ENCODE peak calls at places on chromosomes 6 and 20, in eight cellular contexts. One of them, this sample, is unnamed.
A peak's percentile ranks its signal among the peaks of the same experiment; 100 is the strongest.

GRCh38 chr6:155448823-155449789 is 6.5 kb downstream of the NOX3 start:
- DNase-seq in stimulated activated CD4-positive, alpha-beta T cell treated with anti-CD3 and anti-CD28 coated beads, Interleukin-15, amount 100 ng/mL, for 1 hour: no peak
- DNase-seq in NCI-H82: no peak
- DNase-seq in NCI-H2107: no peak
- DNase-seq in HS-5: no peak
- DNase-seq in EH: peak; percentile 7
- DNase-seq in endothelial cell: peak; percentile 15
- DNase-seq in DMS79: peak; percentile 51
- DNase-seq in this sample: peak; percentile 24

GRCh38 chr20:60299951-60300350 is 341.7 kb downstream of the CDH26 start:
- DNase-seq in HS-5: no peak
- DNase-seq in NCI-H2107: no peak
- DNase-seq in EH: no peak
- DNase-seq in NCI-H82: no peak
- DNase-seq in DMS79: no peak
- DNase-seq in endothelial cell: no peak
- DNase-seq in stimulated activated CD4-positive, alpha-beta T cell treated with anti-CD3 and anti-CD28 coated beads, Interleukin-15, amount 100 ng/mL, for 1 hour: no peak
- DNase-seq in this sample: no peak

GRCh38 chr20:51029963-51030930 is 7.3 kb upstream of the KCNG1 start:
- DNase-seq in DMS79: no peak
- DNase-seq in NCI-H82: no peak
- DNase-seq in HS-5: no peak
- DNase-seq in stimulated activated CD4-positive, alpha-beta T cell treated with anti-CD3 and anti-CD28 coated beads, Interleukin-15, amount 100 ng/mL, for 1 hour: no peak
- DNase-seq in endothelial cell: no peak
- DNase-seq in EH: no peak
- DNase-seq in NCI-H2107: no peak
- DNase-seq in this sample: no peak

GRCh38 chr6:113630738-113631535 is 226.2 kb upstream of the MARCKS start:
- DNase-seq in NCI-H82: no peak
- DNase-seq in NCI-H2107: no peak
- DNase-seq in DMS79: no peak
- DNase-seq in EH: peak; percentile 76
- DNase-seq in endothelial cell: no peak
- DNase-seq in stimulated activated CD4-positive, alpha-beta T cell treated with anti-CD3 and anti-CD28 coated beads, Interleukin-15, amount 100 ng/mL, for 1 hour: no peak
- DNase-seq in HS-5: no peak
- DNase-seq in this sample: peak; percentile 36

GRCh38 chr6:149060985-149061760 is 256.3 kb upstream of the TAB2 start:
- DNase-seq in DMS79: peak; percentile 59
- DNase-seq in stimulated activated CD4-positive, alpha-beta T cell treated with anti-CD3 and anti-CD28 coated beads, Interleukin-15, amount 100 ng/mL, for 1 hour: no peak
- DNase-seq in NCI-H2107: no peak
- DNase-seq in endothelial cell: no peak
- DNase-seq in NCI-H82: peak; percentile 10
- DNase-seq in EH: peak; percentile 53
- DNase-seq in HS-5: no peak
- DNase-seq in this sample: peak; percentile 96

GRCh38 chr20:8860011-8860495 is 208.8 kb upstream of the PLCB4 start:
- DNase-seq in DMS79: no peak
- DNase-seq in stimulated activated CD4-positive, alpha-beta T cell treated with anti-CD3 and anti-CD28 coated beads, Interleukin-15, amount 100 ng/mL, for 1 hour: no peak
- DNase-seq in EH: peak; percentile 87
- DNase-seq in NCI-H2107: no peak
- DNase-seq in HS-5: peak; percentile 91
- DNase-seq in NCI-H82: no peak
- DNase-seq in endothelial cell: no peak
- DNase-seq in this sample: no peak

GRCh38 chr6:158970640-158971291 is 29.2 kb downstream of the RSPH3 start:
- DNase-seq in stimulated activated CD4-positive, alpha-beta T cell treated with anti-CD3 and anti-CD28 coated beads, Interleukin-15, amount 100 ng/mL, for 1 hour: no peak
- DNase-seq in HS-5: no peak
- DNase-seq in endothelial cell: no peak
- DNase-seq in EH: no peak
- DNase-seq in NCI-H82: peak; percentile 31
- DNase-seq in NCI-H2107: no peak
- DNase-seq in DMS79: no peak
- DNase-seq in this sample: no peak

GRCh38 chr20:51480507-51481270 is 61.8 kb downstream of the NFATC2 start:
- DNase-seq in HS-5: no peak
- DNase-seq in EH: no peak
- DNase-seq in stimulated activated CD4-positive, alpha-beta T cell treated with anti-CD3 and anti-CD28 coated beads, Interleukin-15, amount 100 ng/mL, for 1 hour: no peak
- DNase-seq in NCI-H82: no peak
- DNase-seq in NCI-H2107: no peak
- DNase-seq in endothelial cell: no peak
- DNase-seq in DMS79: no peak
- DNase-seq in this sample: no peak

GRCh38 chr6:17120019-17120418 is 18.2 kb downstream of the STMND1 start:
- DNase-seq in DMS79: no peak
- DNase-seq in stimulated activated CD4-positive, alpha-beta T cell treated with anti-CD3 and anti-CD28 coated beads, Interleukin-15, amount 100 ng/mL, for 1 hour: no peak
- DNase-seq in NCI-H2107: no peak
- DNase-seq in NCI-H82: no peak
- DNase-seq in endothelial cell: no peak
- DNase-seq in EH: no peak
- DNase-seq in HS-5: no peak
- DNase-seq in this sample: no peak

GRCh38 chr6:120200853-120201252 is 851.3 kb upstream of the MAN1A1 start:
- DNase-seq in DMS79: no peak
- DNase-seq in NCI-H2107: no peak
- DNase-seq in endothelial cell: no peak
- DNase-seq in EH: no peak
- DNase-seq in NCI-H82: no peak
- DNase-seq in HS-5: no peak
- DNase-seq in stimulated activated CD4-positive, alpha-beta T cell treated with anti-CD3 and anti-CD28 coated beads, Interleukin-15, amount 100 ng/mL, for 1 hour: no peak
- DNase-seq in this sample: no peak

GRCh38 chr6:131281471-131282270 is 146.4 kb downstream of the AKAP7 start:
- DNase-seq in EH: no peak
- DNase-seq in NCI-H2107: no peak
- DNase-seq in endothelial cell: peak; percentile 60
- DNase-seq in NCI-H82: no peak
- DNase-seq in DMS79: no peak
- DNase-seq in HS-5: no peak
- DNase-seq in stimulated activated CD4-positive, alpha-beta T cell treated with anti-CD3 and anti-CD28 coated beads, Interleukin-15, amount 100 ng/mL, for 1 hour: peak; percentile 22
- DNase-seq in this sample: no peak

GRCh38 chr20:57210054-57210910 is 56.2 kb downstream of the BMP7 start:
- DNase-seq in NCI-H2107: no peak
- DNase-seq in HS-5: no peak
- DNase-seq in stimulated activated CD4-positive, alpha-beta T cell treated with anti-CD3 and anti-CD28 coated beads, Interleukin-15, amount 100 ng/mL, for 1 hour: no peak
- DNase-seq in DMS79: no peak
- DNase-seq in endothelial cell: no peak
- DNase-seq in EH: no peak
- DNase-seq in NCI-H82: no peak
- DNase-seq in this sample: no peak

GRCh38 chr20:47809561-47809960 is 24.3 kb upstream of the SULF2 start:
- DNase-seq in stimulated activated CD4-positive, alpha-beta T cell treated with anti-CD3 and anti-CD28 coated beads, Interleukin-15, amount 100 ng/mL, for 1 hour: no peak
- DNase-seq in DMS79: no peak
- DNase-seq in HS-5: no peak
- DNase-seq in NCI-H82: no peak
- DNase-seq in endothelial cell: no peak
- DNase-seq in NCI-H2107: no peak
- DNase-seq in EH: peak; percentile 17
- DNase-seq in this sample: no peak

GRCh38 chr6:35415065-35415880 is 36.9 kb upstream of the FANCE start:
- DNase-seq in DMS79: peak; percentile 88
- DNase-seq in NCI-H82: peak; percentile 83
- DNase-seq in HS-5: no peak
- DNase-seq in stimulated activated CD4-positive, alpha-beta T cell treated with anti-CD3 and anti-CD28 coated beads, Interleukin-15, amount 100 ng/mL, for 1 hour: no peak
- DNase-seq in NCI-H2107: peak; percentile 35
- DNase-seq in EH: peak; percentile 91
- DNase-seq in endothelial cell: peak; percentile 46
- DNase-seq in this sample: peak; percentile 90

GRCh38 chr20:63699466-63700198 is 3.2 kb downstream of the TNFRSF6B start:
- DNase-seq in NCI-H2107: no peak
- DNase-seq in EH: no peak
- DNase-seq in DMS79: no peak
- DNase-seq in endothelial cell: no peak
- DNase-seq in HS-5: no peak
- DNase-seq in NCI-H82: no peak
- DNase-seq in stimulated activated CD4-positive, alpha-beta T cell treated with anti-CD3 and anti-CD28 coated beads, Interleukin-15, amount 100 ng/mL, for 1 hour: no peak
- DNase-seq in this sample: no peak

GRCh38 chr6:48973486-48973885 is 489.6 kb downstream of the MMUT start:
- DNase-seq in NCI-H2107: no peak
- DNase-seq in EH: no peak
- DNase-seq in stimulated activated CD4-positive, alpha-beta T cell treated with anti-CD3 and anti-CD28 coated beads, Interleukin-15, amount 100 ng/mL, for 1 hour: no peak
- DNase-seq in NCI-H82: no peak
- DNase-seq in HS-5: no peak
- DNase-seq in endothelial cell: no peak
- DNase-seq in DMS79: no peak
- DNase-seq in this sample: no peak

GRCh38 chr20:13401596-13401995 is 180.5 kb downstream of the ISM1 start:
- DNase-seq in stimulated activated CD4-positive, alpha-beta T cell treated with anti-CD3 and anti-CD28 coated beads, Interleukin-15, amount 100 ng/mL, for 1 hour: no peak
- DNase-seq in EH: peak; percentile 61
- DNase-seq in endothelial cell: no peak
- DNase-seq in NCI-H2107: no peak
- DNase-seq in HS-5: no peak
- DNase-seq in DMS79: no peak
- DNase-seq in NCI-H82: no peak
- DNase-seq in this sample: no peak

GRCh38 chr6:81263531-81264168 is 488.8 kb downstream of the TENT5A start:
- DNase-seq in NCI-H2107: no peak
- DNase-seq in EH: no peak
- DNase-seq in stimulated activated CD4-positive, alpha-beta T cell treated with anti-CD3 and anti-CD28 coated beads, Interleukin-15, amount 100 ng/mL, for 1 hour: no peak
- DNase-seq in DMS79: no peak
- DNase-seq in HS-5: no peak
- DNase-seq in NCI-H82: no peak
- DNase-seq in endothelial cell: no peak
- DNase-seq in this sample: no peak

GRCh38 chr6:79724816-79725215 is 93.7 kb downstream of the SH3BGRL2 start:
- DNase-seq in HS-5: no peak
- DNase-seq in EH: no peak
- DNase-seq in DMS79: no peak
- DNase-seq in stimulated activated CD4-positive, alpha-beta T cell treated with anti-CD3 and anti-CD28 coated beads, Interleukin-15, amount 100 ng/mL, for 1 hour: no peak
- DNase-seq in endothelial cell: no peak
- DNase-seq in NCI-H82: no peak
- DNase-seq in NCI-H2107: no peak
- DNase-seq in this sample: no peak

GRCh38 chr20:20699144-20699543 is 13.3 kb downstream of the RALGAPA2 start:
- DNase-seq in endothelial cell: no peak
- DNase-seq in EH: no peak
- DNase-seq in NCI-H82: no peak
- DNase-seq in HS-5: no peak
- DNase-seq in stimulated activated CD4-positive, alpha-beta T cell treated with anti-CD3 and anti-CD28 coated beads, Interleukin-15, amount 100 ng/mL, for 1 hour: no peak
- DNase-seq in NCI-H2107: no peak
- DNase-seq in DMS79: no peak
- DNase-seq in this sample: no peak

GRCh38 chr20:45592574-45593189 is 13.6 kb upstream of the WFDC8 start:
- DNase-seq in HS-5: peak; percentile 53
- DNase-seq in endothelial cell: peak; percentile 41
- DNase-seq in EH: peak; percentile 57
- DNase-seq in NCI-H2107: peak; percentile 6
- DNase-seq in DMS79: no peak
- DNase-seq in NCI-H82: peak; percentile 89
- DNase-seq in stimulated activated CD4-positive, alpha-beta T cell treated with anti-CD3 and anti-CD28 coated beads, Interleukin-15, amount 100 ng/mL, for 1 hour: no peak
- DNase-seq in this sample: peak; percentile 13

GRCh38 chr6:119533603-119534279 is 184.2 kb upstream of the MAN1A1 start:
- DNase-seq in EH: peak; percentile 75
- DNase-seq in HS-5: peak; percentile 59
- DNase-seq in stimulated activated CD4-positive, alpha-beta T cell treated with anti-CD3 and anti-CD28 coated beads, Interleukin-15, amount 100 ng/mL, for 1 hour: no peak
- DNase-seq in NCI-H2107: no peak
- DNase-seq in DMS79: no peak
- DNase-seq in NCI-H82: peak; percentile 43
- DNase-seq in endothelial cell: no peak
- DNase-seq in this sample: peak; percentile 35

GRCh38 chr6:99512033-99512432 is 3.2 kb downstream of the USP45 start:
- DNase-seq in stimulated activated CD4-positive, alpha-beta T cell treated with anti-CD3 and anti-CD28 coated beads, Interleukin-15, amount 100 ng/mL, for 1 hour: no peak
- DNase-seq in NCI-H2107: no peak
- DNase-seq in endothelial cell: no peak
- DNase-seq in HS-5: no peak
- DNase-seq in DMS79: no peak
- DNase-seq in EH: no peak
- DNase-seq in NCI-H82: no peak
- DNase-seq in this sample: no peak

GRCh38 chr6:705047-705446 is 12.1 kb upstream of the EXOC2 start:
- DNase-seq in HS-5: no peak
- DNase-seq in NCI-H2107: no peak
- DNase-seq in DMS79: no peak
- DNase-seq in EH: no peak
- DNase-seq in endothelial cell: no peak
- DNase-seq in stimulated activated CD4-positive, alpha-beta T cell treated with anti-CD3 and anti-CD28 coated beads, Interleukin-15, amount 100 ng/mL, for 1 hour: no peak
- DNase-seq in NCI-H82: no peak
- DNase-seq in this sample: no peak

GRCh38 chr6:107679457-107679856 is 144.7 kb downstream of the SCML4 start:
- DNase-seq in DMS79: no peak
- DNase-seq in endothelial cell: no peak
- DNase-seq in HS-5: no peak
- DNase-seq in NCI-H2107: no peak
- DNase-seq in NCI-H82: peak; percentile 16
- DNase-seq in EH: peak; percentile 59
- DNase-seq in stimulated activated CD4-positive, alpha-beta T cell treated with anti-CD3 and anti-CD28 coated beads, Interleukin-15, amount 100 ng/mL, for 1 hour: no peak
- DNase-seq in this sample: no peak

GRCh38 chr20:11267762-11268335 is 594.0 kb upstream of the JAG1 start:
- DNase-seq in NCI-H82: no peak
- DNase-seq in EH: no peak
- DNase-seq in NCI-H2107: no peak
- DNase-seq in endothelial cell: no peak
- DNase-seq in stimulated activated CD4-positive, alpha-beta T cell treated with anti-CD3 and anti-CD28 coated beads, Interleukin-15, amount 100 ng/mL, for 1 hour: no peak
- DNase-seq in HS-5: no peak
- DNase-seq in DMS79: no peak
- DNase-seq in this sample: no peak

GRCh38 chr6:168968801-168969200 is 284.8 kb downstream of the THBS2 start:
- DNase-seq in NCI-H2107: no peak
- DNase-seq in stimulated activated CD4-positive, alpha-beta T cell treated with anti-CD3 and anti-CD28 coated beads, Interleukin-15, amount 100 ng/mL, for 1 hour: no peak
- DNase-seq in NCI-H82: no peak
- DNase-seq in HS-5: no peak
- DNase-seq in endothelial cell: no peak
- DNase-seq in DMS79: no peak
- DNase-seq in EH: no peak
- DNase-seq in this sample: no peak

GRCh38 chr20:48051810-48052491 is 266.7 kb upstream of the SULF2 start:
- DNase-seq in HS-5: peak; percentile 78
- DNase-seq in endothelial cell: no peak
- DNase-seq in stimulated activated CD4-positive, alpha-beta T cell treated with anti-CD3 and anti-CD28 coated beads, Interleukin-15, amount 100 ng/mL, for 1 hour: no peak
- DNase-seq in DMS79: peak; percentile 78
- DNase-seq in NCI-H82: no peak
- DNase-seq in NCI-H2107: no peak
- DNase-seq in EH: peak; percentile 95
- DNase-seq in this sample: peak; percentile 14

GRCh38 chr20:22582960-22583772 is 1.2 kb downstream of the FOXA2 start:
- DNase-seq in NCI-H82: no peak
- DNase-seq in EH: no peak
- DNase-seq in DMS79: no peak
- DNase-seq in HS-5: peak; percentile 2
- DNase-seq in NCI-H2107: no peak
- DNase-seq in endothelial cell: peak; percentile 24
- DNase-seq in stimulated activated CD4-positive, alpha-beta T cell treated with anti-CD3 and anti-CD28 coated beads, Interleukin-15, amount 100 ng/mL, for 1 hour: no peak
- DNase-seq in this sample: no peak

GRCh38 chr20:47296950-47297349 is 59.5 kb downstream of the ZMYND8 start:
- DNase-seq in DMS79: no peak
- DNase-seq in NCI-H2107: no peak
- DNase-seq in stimulated activated CD4-positive, alpha-beta T cell treated with anti-CD3 and anti-CD28 coated beads, Interleukin-15, amount 100 ng/mL, for 1 hour: no peak
- DNase-seq in endothelial cell: no peak
- DNase-seq in EH: peak; percentile 25
- DNase-seq in NCI-H82: no peak
- DNase-seq in HS-5: no peak
- DNase-seq in this sample: no peak

GRCh38 chr6:20279608-20280287 is 67.5 kb upstream of the MBOAT1 start:
- DNase-seq in stimulated activated CD4-positive, alpha-beta T cell treated with anti-CD3 and anti-CD28 coated beads, Interleukin-15, amount 100 ng/mL, for 1 hour: no peak
- DNase-seq in DMS79: no peak
- DNase-seq in NCI-H82: peak; percentile 98
- DNase-seq in endothelial cell: no peak
- DNase-seq in HS-5: no peak
- DNase-seq in EH: no peak
- DNase-seq in NCI-H2107: no peak
- DNase-seq in this sample: no peak